ENCODE peak calls at places on chromosomes 2 and 18, in five cellular contexts. D is psoas muscle, A is gastrocnemius medialis, J is tibial nerve, P is astrocyte. B is an unnamed sample.

GRCh38 chr2:223260681-223261080 is 208.7 kb downstream of the KCNE4 start:
- DNase-seq in D (no peak), A (no peak), J (no peak), P (peak; percentile 42), B (no peak)

GRCh38 chr18:32956591-32957310 is 183.9 kb upstream of the KLHL14 start:
- DNase-seq in D (no peak), A (no peak), J (no peak), P (peak; percentile 71), B (no peak)

GRCh38 chr2:7992612-7993596 is 689.0 kb upstream of the ID2 start:
- DNase-seq in D (no peak), A (no peak), J (no peak), P (no peak), B (no peak)

GRCh38 chr2:212406716-212407115 is 131.9 kb downstream of the ERBB4 start:
- DNase-seq in D (no peak), A (no peak), J (no peak), P (no peak), B (no peak)

GRCh38 chr2:17101596-17101995 is 416.6 kb downstream of the RAD51AP2 start:
- DNase-seq in D (no peak), A (no peak), J (no peak), P (peak; percentile 58), B (no peak)

GRCh38 chr2:198337368-198337767 is 533.0 kb downstream of the PLCL1 start:
- DNase-seq in D (no peak), A (no peak), J (no peak), P (no peak), B (no peak)

GRCh38 chr2:159798376-159798724 is 342 bp upstream of the CD302 start:
- DNase-seq in D (no peak), A (no peak), J (no peak), P (no peak), B (no peak)

GRCh38 chr2:18825856-18826255 is 236.5 kb upstream of the NT5C1B start:
- DNase-seq in D (no peak), A (no peak), J (no peak), P (no peak), B (no peak)

GRCh38 chr18:45974088-45974536 is 7.0 kb upstream of the EPG5 start:
- DNase-seq in D (no peak), A (peak; percentile 26), J (peak; percentile 31), P (peak; percentile 58), B (peak; percentile 77)

GRCh38 chr2:105116348-105116747 is 78.5 kb downstream of the MRPS9 start:
- DNase-seq in D (no peak), A (no peak), J (no peak), P (no peak), B (no peak)

GRCh38 chr2:227655454-227655853 is 11.2 kb upstream of the SCYGR5 start:
- DNase-seq in D (no peak), A (peak; percentile 11), J (no peak), P (peak; percentile 87), B (no peak)

GRCh38 chr2:188734688-188735087 is 239.5 kb upstream of the COL3A1 start:
- DNase-seq in D (no peak), A (no peak), J (no peak), P (peak; percentile 47), B (no peak)

GRCh38 chr2:8312861-8313768 is 368.7 kb upstream of the ID2 start:
- DNase-seq in D (no peak), A (no peak), J (no peak), P (peak; percentile 23), B (peak; percentile 27)

GRCh38 chr2:110948027-110948687 is 172.6 kb upstream of the BCL2L11 start:
- DNase-seq in D (no peak), A (peak; percentile 32), J (no peak), P (no peak), B (no peak)

GRCh38 chr18:44638811-44639210 is 41.9 kb upstream of the SETBP1 start:
- DNase-seq in D (no peak), A (no peak), J (no peak), P (no peak), B (no peak)

GRCh38 chr2:157182834-157183396 is 74.6 kb upstream of the GALNT5 start:
- DNase-seq in D (no peak), A (no peak), J (no peak), P (peak; percentile 86), B (no peak)

GRCh38 chr2:233803292-233803911 is 25.3 kb downstream of the MROH2A start:
- DNase-seq in D (no peak), A (no peak), J (no peak), P (no peak), B (peak; percentile 53)

GRCh38 chr2:112482309-112483046 is 522 bp downstream of the TTL start:
- DNase-seq in D (peak; percentile 27), A (no peak), J (no peak), P (peak; percentile 43), B (peak; percentile 69)

GRCh38 chr2:183034806-183035205 is 3.5 kb downstream of the NCKAP1 start:
- DNase-seq in D (no peak), A (no peak), J (no peak), P (peak; percentile 74), B (no peak)

GRCh38 chr2:7437122-7437521 is 519.9 kb downstream of the RNF144A start:
- DNase-seq in D (no peak), A (no peak), J (no peak), P (no peak), B (no peak)

GRCh38 chr2:222295368-222296041 is 3.3 kb downstream of the PAX3 start:
- DNase-seq in D (no peak), A (no peak), J (no peak), P (no peak), B (no peak)

GRCh38 chr18:60508108-60508507 is 135.5 kb upstream of the MC4R start:
- DNase-seq in D (no peak), A (no peak), J (no peak), P (no peak), B (no peak)

GRCh38 chr2:95345415-95346235 is 48.5 kb downstream of the KCNIP3 start:
- DNase-seq in D (peak; percentile 87), A (peak; percentile 50), J (peak; percentile 76), P (peak; percentile 64), B (peak; percentile 90)

GRCh38 chr2:208406474-208407451 is at the start of gene PTH2R:
- DNase-seq in D (peak; percentile 12), A (no peak), J (no peak), P (peak; percentile 2), B (no peak)

GRCh38 chr2:48849770-48850169 is 94.2 kb upstream of the LHCGR start:
- DNase-seq in D (no peak), A (no peak), J (no peak), P (peak; percentile 92), B (no peak)

GRCh38 chr18:13545955-13546354 is 180.4 kb downstream of the FAM210A start:
- DNase-seq in D (no peak), A (no peak), J (no peak), P (no peak), B (no peak)

GRCh38 chr2:96866149-96866548 is 3.7 kb downstream of the SEMA4C start:
- DNase-seq in D (no peak), A (no peak), J (no peak), P (no peak), B (no peak)

GRCh38 chr18:77702686-77703085 is 453.0 kb downstream of the GALR1 start:
- DNase-seq in D (no peak), A (no peak), J (no peak), P (no peak), B (no peak)

GRCh38 chr18:7824970-7825369 is 257.9 kb downstream of the PTPRM start:
- DNase-seq in D (peak; percentile 48), A (no peak), J (no peak), P (no peak), B (no peak)

GRCh38 chr2:223477318-223477717 is 124.8 kb downstream of the SCG2 start:
- DNase-seq in D (no peak), A (no peak), J (no peak), P (no peak), B (no peak)

GRCh38 chr2:225756198-225756597 is 356.7 kb downstream of the NYAP2 start:
- DNase-seq in D (no peak), A (no peak), J (no peak), P (peak; percentile 63), B (no peak)

GRCh38 chr2:6845312-6845711 is 20.4 kb downstream of the CMPK2 start:
- DNase-seq in D (no peak), A (no peak), J (no peak), P (peak; percentile 18), B (no peak)

GRCh38 chr2:224551693-224552092 is 33.5 kb downstream of the CUL3 start:
- DNase-seq in D (no peak), A (no peak), J (no peak), P (no peak), B (no peak)

GRCh38 chr2:15939854-15940660 is at the start of gene MYCN:
- DNase-seq in D (no peak), A (peak; percentile 32), J (peak; percentile 28), P (peak; percentile 6), B (no peak)

GRCh38 chr2:185674232-185674631 is 64.4 kb upstream of the FSIP2 start:
- DNase-seq in D (no peak), A (no peak), J (no peak), P (no peak), B (no peak)

GRCh38 chr2:185676316-185676715 is 62.3 kb upstream of the FSIP2 start:
- DNase-seq in D (no peak), A (no peak), J (no peak), P (no peak), B (no peak)
- TF ChIP-seq CTCF in D (no peak), A (no peak), J (no peak), P (no peak), B (no peak)

GRCh38 chr2:26633993-26634392 is 7.2 kb downstream of the CIB4 start:
- DNase-seq in D (no peak), A (no peak), J (no peak), P (no peak), B (no peak)
- H3K27me3 ChIP-seq in D (no peaks in the 10 kb centered on the region), A (no peaks in the 10 kb centered on the region), J (no peaks in the 10 kb centered on the region), P (peaks cover 21% of the 10 kb centered on the region), B (no peaks in the 10 kb centered on the region)

GRCh38 chr2:120765911-120766757 is 30.5 kb downstream of the GLI2 start:
- DNase-seq in D (peak; percentile 84), A (peak; percentile 29), J (peak; percentile 42), P (peak; percentile 94), B (peak; percentile 85)
- H3K27ac ChIP-seq in D (peak overlapping the region; percentile 48), A (peak overlapping the region; percentile 71), J (no peak overlapping the region), P (peak overlapping the region; percentile 95), B (peak overlapping the region; percentile 38)

DNA sequence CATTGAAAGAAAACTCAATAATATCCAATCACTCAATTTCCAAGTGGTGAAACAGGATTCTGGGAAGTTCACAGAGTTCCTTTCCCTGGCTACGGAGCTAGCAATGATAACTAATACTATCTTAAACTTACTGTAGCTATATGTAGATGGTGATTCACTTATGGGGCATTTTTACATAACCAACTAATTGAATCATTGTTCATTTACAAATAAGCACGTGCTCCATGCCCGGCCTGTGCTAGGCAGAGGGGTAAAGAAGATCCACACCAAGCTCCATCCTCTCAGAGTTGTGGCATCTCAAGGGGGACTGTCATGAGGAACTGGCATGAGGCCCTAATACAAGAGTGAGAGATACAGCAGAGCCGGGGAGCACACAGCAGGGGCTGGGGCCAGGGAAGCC is 176.3 kb downstream of the ANKRD30B start:
- DNase-seq in D (no peak), A (no peak), J (no peak), P (no peak), B (no peak)
- TF ChIP-seq CTCF in D (no peak), A (no peak), J (no peak), P (no peak), B (no peak)